ENCODE peak calls at places on chromosomes 4 and X, in ten cellular contexts. One of them, this sample, is unnamed.
A peak's percentile ranks its signal among the peaks of the same experiment; 100 is the strongest.

GRCh38 chr4:70356185-70356584 is 4.4 kb upstream of the SMR3A start:
- DNase-seq in stimulated activated naive CD4-positive, alpha-beta T cell: no peak
- DNase-seq in RPMI8226: no peak
- DNase-seq in T-helper 9 cell: no peak
- DNase-seq in NCI-H1092: no peak
- DNase-seq in activated CD4-positive, alpha-beta T cell treated with anti-CD3 and anti-CD28 coated beads for 4 hours: no peak
- DNase-seq in endodermal cell: no peak
- DNase-seq in GM04504: no peak
- DNase-seq in AML-193: no peak
- DNase-seq in activated naive CD4-positive, alpha-beta T cell: no peak
- DNase-seq in this sample: no peak

GRCh38 chrX:135389717-135390116 is 32.0 kb upstream of the SMIM10L2A start:
- DNase-seq in stimulated activated naive CD4-positive, alpha-beta T cell: no peak
- DNase-seq in GM04504: no peak
- DNase-seq in endodermal cell: no peak
- DNase-seq in activated CD4-positive, alpha-beta T cell treated with anti-CD3 and anti-CD28 coated beads for 4 hours: no peak
- DNase-seq in RPMI8226: no peak
- DNase-seq in NCI-H1092: no peak
- DNase-seq in T-helper 9 cell: no peak
- DNase-seq in activated naive CD4-positive, alpha-beta T cell: no peak
- DNase-seq in AML-193: no peak
- DNase-seq in this sample: no peak

GRCh38 chrX:63613531-63614028 is 171.4 kb downstream of the ARHGEF9 start:
- DNase-seq in activated naive CD4-positive, alpha-beta T cell: no peak
- DNase-seq in stimulated activated naive CD4-positive, alpha-beta T cell: no peak
- DNase-seq in AML-193: no peak
- DNase-seq in RPMI8226: no peak
- DNase-seq in GM04504: no peak
- DNase-seq in T-helper 9 cell: no peak
- DNase-seq in activated CD4-positive, alpha-beta T cell treated with anti-CD3 and anti-CD28 coated beads for 4 hours: no peak
- DNase-seq in NCI-H1092: no peak
- DNase-seq in endodermal cell: no peak
- DNase-seq in this sample: no peak

GRCh38 chr4:154807042-154807630 is 26.1 kb downstream of the RBM46 start:
- DNase-seq in AML-193: peak; percentile 36
- DNase-seq in activated CD4-positive, alpha-beta T cell treated with anti-CD3 and anti-CD28 coated beads for 4 hours: no peak
- DNase-seq in RPMI8226: peak; percentile 25
- DNase-seq in T-helper 9 cell: no peak
- DNase-seq in GM04504: peak; percentile 15
- DNase-seq in activated naive CD4-positive, alpha-beta T cell: no peak
- DNase-seq in stimulated activated naive CD4-positive, alpha-beta T cell: no peak
- DNase-seq in NCI-H1092: no peak
- DNase-seq in endodermal cell: no peak
- DNase-seq in this sample: no peak

GRCh38 chr4:99821918-99822503 is 5.4 kb downstream of the DAPP1 start:
- DNase-seq in T-helper 9 cell: no peak
- DNase-seq in NCI-H1092: no peak
- DNase-seq in RPMI8226: peak; percentile 34
- DNase-seq in endodermal cell: no peak
- DNase-seq in AML-193: peak; percentile 86
- DNase-seq in activated naive CD4-positive, alpha-beta T cell: no peak
- DNase-seq in activated CD4-positive, alpha-beta T cell treated with anti-CD3 and anti-CD28 coated beads for 4 hours: no peak
- DNase-seq in stimulated activated naive CD4-positive, alpha-beta T cell: no peak
- DNase-seq in GM04504: no peak
- DNase-seq in this sample: no peak

GRCh38 chrX:64377753-64378152 is 17.5 kb downstream of the MTMR8 start:
- DNase-seq in T-helper 9 cell: no peak
- DNase-seq in RPMI8226: no peak
- DNase-seq in stimulated activated naive CD4-positive, alpha-beta T cell: no peak
- DNase-seq in activated CD4-positive, alpha-beta T cell treated with anti-CD3 and anti-CD28 coated beads for 4 hours: no peak
- DNase-seq in GM04504: no peak
- DNase-seq in activated naive CD4-positive, alpha-beta T cell: no peak
- DNase-seq in AML-193: no peak
- DNase-seq in NCI-H1092: no peak
- DNase-seq in endodermal cell: no peak
- DNase-seq in this sample: no peak

GRCh38 chrX:2498781-2499302 is 1.9 kb downstream of the DHRSX start:
- DNase-seq in AML-193: no peak
- DNase-seq in endodermal cell: no peak
- DNase-seq in activated CD4-positive, alpha-beta T cell treated with anti-CD3 and anti-CD28 coated beads for 4 hours: no peak
- DNase-seq in stimulated activated naive CD4-positive, alpha-beta T cell: no peak
- DNase-seq in activated naive CD4-positive, alpha-beta T cell: no peak
- DNase-seq in T-helper 9 cell: no peak
- DNase-seq in NCI-H1092: no peak
- DNase-seq in RPMI8226: no peak
- DNase-seq in GM04504: no peak
- DNase-seq in this sample: peak; percentile 66

GRCh38 chr4:141102367-141102766 is 30.9 kb downstream of the RNF150 start:
- DNase-seq in AML-193: no peak
- DNase-seq in endodermal cell: no peak
- DNase-seq in NCI-H1092: no peak
- DNase-seq in T-helper 9 cell: no peak
- DNase-seq in RPMI8226: no peak
- DNase-seq in stimulated activated naive CD4-positive, alpha-beta T cell: no peak
- DNase-seq in activated naive CD4-positive, alpha-beta T cell: no peak
- DNase-seq in GM04504: peak; percentile 50
- DNase-seq in activated CD4-positive, alpha-beta T cell treated with anti-CD3 and anti-CD28 coated beads for 4 hours: no peak
- DNase-seq in this sample: no peak

GRCh38 chr4:16019666-16020065 is 56.7 kb upstream of the FGFBP2 start:
- DNase-seq in RPMI8226: no peak
- DNase-seq in endodermal cell: no peak
- DNase-seq in stimulated activated naive CD4-positive, alpha-beta T cell: no peak
- DNase-seq in GM04504: no peak
- DNase-seq in NCI-H1092: no peak
- DNase-seq in activated CD4-positive, alpha-beta T cell treated with anti-CD3 and anti-CD28 coated beads for 4 hours: no peak
- DNase-seq in activated naive CD4-positive, alpha-beta T cell: no peak
- DNase-seq in AML-193: no peak
- DNase-seq in T-helper 9 cell: no peak
- DNase-seq in this sample: no peak

GRCh38 chrX:16386126-16386525 is 218.8 kb downstream of the MAGEB17 start:
- DNase-seq in T-helper 9 cell: no peak
- DNase-seq in AML-193: no peak
- DNase-seq in activated naive CD4-positive, alpha-beta T cell: no peak
- DNase-seq in NCI-H1092: no peak
- DNase-seq in endodermal cell: no peak
- DNase-seq in activated CD4-positive, alpha-beta T cell treated with anti-CD3 and anti-CD28 coated beads for 4 hours: no peak
- DNase-seq in stimulated activated naive CD4-positive, alpha-beta T cell: no peak
- DNase-seq in GM04504: no peak
- DNase-seq in RPMI8226: no peak
- DNase-seq in this sample: no peak

GRCh38 chr4:180751009-180751408 is 1492.2 kb upstream of the TENM3 start:
- DNase-seq in activated naive CD4-positive, alpha-beta T cell: no peak
- DNase-seq in stimulated activated naive CD4-positive, alpha-beta T cell: no peak
- DNase-seq in activated CD4-positive, alpha-beta T cell treated with anti-CD3 and anti-CD28 coated beads for 4 hours: no peak
- DNase-seq in GM04504: no peak
- DNase-seq in AML-193: no peak
- DNase-seq in NCI-H1092: no peak
- DNase-seq in RPMI8226: no peak
- DNase-seq in T-helper 9 cell: no peak
- DNase-seq in endodermal cell: no peak
- DNase-seq in this sample: no peak

GRCh38 chr4:153555730-153556440 is 89.7 kb downstream of the TMEM131L start:
- DNase-seq in endodermal cell: no peak
- DNase-seq in activated CD4-positive, alpha-beta T cell treated with anti-CD3 and anti-CD28 coated beads for 4 hours: no peak
- DNase-seq in stimulated activated naive CD4-positive, alpha-beta T cell: no peak
- DNase-seq in AML-193: no peak
- DNase-seq in T-helper 9 cell: no peak
- DNase-seq in activated naive CD4-positive, alpha-beta T cell: no peak
- DNase-seq in RPMI8226: no peak
- DNase-seq in NCI-H1092: no peak
- DNase-seq in GM04504: no peak
- DNase-seq in this sample: peak; percentile 89

GRCh38 chrX:47992669-47993068 is 11.1 kb downstream of the ZNF182 start:
- DNase-seq in endodermal cell: no peak
- DNase-seq in AML-193: no peak
- DNase-seq in NCI-H1092: no peak
- DNase-seq in RPMI8226: no peak
- DNase-seq in T-helper 9 cell: no peak
- DNase-seq in GM04504: no peak
- DNase-seq in stimulated activated naive CD4-positive, alpha-beta T cell: no peak
- DNase-seq in activated naive CD4-positive, alpha-beta T cell: no peak
- DNase-seq in activated CD4-positive, alpha-beta T cell treated with anti-CD3 and anti-CD28 coated beads for 4 hours: no peak
- DNase-seq in this sample: no peak

This sample was measured in posterior vena cava.